ENCODE peak calls at places on chromosomes 2 and 18, in four cellular contexts. One of them, this sample, is unnamed.

GRCh38 chr2:172836386-172837200 is 100.9 kb downstream of the RAPGEF4 start:
- DNase-seq in HCT116: peak
- DNase-seq in prostate gland: no peak
- DNase-seq in endothelial cell of umbilical vein: peak
- DNase-seq in this sample: no peak

GRCh38 chr2:234564719-234565118 is 67.8 kb upstream of the ARL4C start:
- DNase-seq in prostate gland: no peak
- DNase-seq in endothelial cell of umbilical vein: peak
- DNase-seq in HCT116: no peak
- DNase-seq in this sample: no peak

GRCh38 chr2:133523406-133523805 is 44.9 kb downstream of the NCKAP5 start:
- DNase-seq in endothelial cell of umbilical vein: no peak
- DNase-seq in prostate gland: no peak
- DNase-seq in HCT116: no peak
- DNase-seq in this sample: no peak

GRCh38 chr18:54767094-54767493 is 61.2 kb upstream of the RAB27B start:
- DNase-seq in HCT116: no peak
- DNase-seq in endothelial cell of umbilical vein: no peak
- DNase-seq in prostate gland: no peak
- DNase-seq in this sample: peak

GRCh38 chr2:99431587-99432275 is 58.1 kb downstream of the REV1 start:
- DNase-seq in HCT116: no peak
- DNase-seq in prostate gland: no peak
- DNase-seq in endothelial cell of umbilical vein: no peak
- DNase-seq in this sample: no peak

GRCh38 chr18:1657888-1658287 is 753.2 kb downstream of the ADCYAP1 start:
- DNase-seq in endothelial cell of umbilical vein: no peak
- DNase-seq in HCT116: no peak
- DNase-seq in prostate gland: no peak
- DNase-seq in this sample: no peak

GRCh38 chr2:38783586-38783985 is 5.6 kb downstream of the GEMIN6 start:
- DNase-seq in endothelial cell of umbilical vein: no peak
- DNase-seq in prostate gland: no peak
- DNase-seq in HCT116: no peak
- DNase-seq in this sample: no peak

GRCh38 chr2:10120938-10121574 is 1.5 kb upstream of the RRM2 start:
- DNase-seq in HCT116: no peak
- DNase-seq in prostate gland: no peak
- DNase-seq in endothelial cell of umbilical vein: no peak
- DNase-seq in this sample: no peak

GRCh38 chr2:54332386-54332785 is 76.4 kb upstream of the TSPYL6 start:
- DNase-seq in prostate gland: no peak
- DNase-seq in HCT116: no peak
- DNase-seq in endothelial cell of umbilical vein: no peak
- DNase-seq in this sample: no peak

GRCh38 chr2:54329482-54330225 is 73.6 kb upstream of the TSPYL6 start:
- DNase-seq in prostate gland: no peak
- DNase-seq in endothelial cell of umbilical vein: peak
- DNase-seq in HCT116: no peak
- DNase-seq in this sample: no peak

GRCh38 chr2:54331095-54331835 is 75.2 kb upstream of the TSPYL6 start:
- DNase-seq in HCT116: no peak
- DNase-seq in prostate gland: no peak
- DNase-seq in endothelial cell of umbilical vein: no peak
- DNase-seq in this sample: no peak

GRCh38 chr2:54325148-54325547 is 69.1 kb upstream of the TSPYL6 start:
- DNase-seq in prostate gland: no peak
- DNase-seq in HCT116: no peak
- DNase-seq in endothelial cell of umbilical vein: no peak
- DNase-seq in this sample: no peak

DNA sequence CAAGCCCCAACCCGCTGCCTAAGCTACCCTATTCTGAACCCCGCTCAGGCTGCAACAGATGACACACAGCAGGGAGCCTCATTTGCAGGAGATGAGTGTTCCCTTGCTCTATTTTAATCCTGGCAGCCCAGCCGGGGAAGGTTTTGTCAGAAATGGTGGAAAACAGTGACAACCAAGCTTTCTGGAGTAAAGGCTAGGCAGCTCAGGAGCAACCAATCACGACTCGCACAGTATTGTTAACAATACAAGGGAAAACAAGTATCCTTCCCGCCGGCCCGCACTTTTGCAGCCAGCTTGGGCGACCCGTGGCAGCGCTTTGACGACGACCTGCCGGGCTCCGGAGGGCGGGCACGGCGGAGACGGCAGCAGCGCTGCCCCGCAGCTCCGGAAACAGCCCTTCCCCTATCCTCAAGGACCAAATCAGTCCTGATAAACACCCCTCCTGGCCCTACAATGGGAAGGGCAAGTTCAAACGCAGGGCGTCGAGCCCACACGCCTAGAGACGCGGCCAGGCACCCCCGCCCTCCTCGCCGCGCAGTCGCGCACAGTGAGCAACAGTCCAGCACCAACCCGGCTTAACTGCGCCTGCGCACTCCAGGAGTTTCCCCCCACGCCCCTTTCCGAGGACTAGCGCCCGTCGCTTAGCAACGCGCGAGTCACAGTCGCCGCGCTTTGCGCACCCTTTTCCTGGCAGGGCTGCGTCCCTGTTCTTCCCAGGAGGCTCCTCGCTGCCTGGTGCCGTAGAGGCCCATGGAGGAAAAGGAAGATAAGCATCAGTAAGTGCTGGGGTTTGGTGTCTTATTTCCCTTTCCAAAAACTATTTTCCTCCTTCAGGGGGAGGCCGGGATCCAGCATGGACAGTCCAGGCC is 74.4 kb upstream of the TSPYL6 start:
- DNase-seq in HCT116: peak
- DNase-seq in endothelial cell of umbilical vein: peak
- DNase-seq in prostate gland: peak
- DNase-seq in this sample: peak
- TF ChIP-seq POLR2AphosphoS5 in HCT116: peak
- TF ChIP-seq POLR2AphosphoS5 in endothelial cell of umbilical vein: peak
- TF ChIP-seq POLR2AphosphoS5 in prostate gland: peak
- TF ChIP-seq POLR2AphosphoS5 in this sample: peak

DNA sequence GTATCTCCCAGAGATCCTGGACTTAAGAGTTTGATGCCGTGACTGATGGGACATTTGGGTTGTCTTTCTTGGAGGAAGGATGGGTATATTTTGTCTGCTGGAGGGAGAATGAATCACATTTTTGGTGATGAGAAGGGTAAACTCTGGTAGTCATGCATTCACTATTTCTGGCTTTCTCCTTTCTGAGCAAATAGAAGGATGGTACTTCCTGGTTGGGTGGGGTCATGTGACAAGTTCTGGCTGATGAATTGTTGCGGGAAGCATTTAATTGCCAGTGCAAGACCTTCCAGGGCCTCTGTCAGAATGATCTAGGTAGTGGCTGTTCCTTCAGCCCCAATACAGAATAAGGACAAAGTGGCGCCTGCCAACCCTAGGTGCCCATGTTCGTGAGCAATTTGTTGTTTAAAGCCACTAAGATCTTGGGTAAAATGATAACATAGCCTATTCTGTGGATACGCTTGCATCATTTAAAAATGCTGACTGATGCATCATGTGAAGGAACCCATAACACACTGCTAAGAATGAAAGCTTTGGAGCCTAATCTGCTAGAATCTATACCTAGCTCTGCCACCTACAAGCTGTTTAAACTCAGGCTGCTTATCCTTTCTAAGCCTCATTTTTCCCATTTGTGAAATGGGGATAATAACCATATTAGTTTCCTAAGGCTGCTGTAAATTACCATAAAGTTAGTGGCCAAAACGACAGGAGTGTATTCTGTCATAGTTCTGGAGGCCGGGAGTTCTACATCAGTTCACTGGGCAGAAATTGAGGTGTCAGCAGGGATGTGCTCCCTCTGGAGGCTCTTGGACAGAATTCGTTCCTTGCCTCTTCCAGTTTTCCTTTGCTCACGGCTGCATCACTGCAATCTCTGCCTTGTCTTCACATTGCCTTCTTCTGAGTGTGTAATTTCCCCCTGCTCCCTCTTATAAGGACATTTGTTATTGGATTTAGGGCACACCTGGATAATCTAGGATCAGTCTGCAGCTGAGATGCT is 281.3 kb downstream of the AGPS start:
- DNase-seq in endothelial cell of umbilical vein: no peak
- DNase-seq in HCT116: no peak
- DNase-seq in prostate gland: no peak
- DNase-seq in this sample: no peak
- TF ChIP-seq CTCF in endothelial cell of umbilical vein: no peak
- TF ChIP-seq CTCF in HCT116: no peak
- TF ChIP-seq CTCF in prostate gland: no peak
- TF ChIP-seq CTCF in this sample: peak

GRCh38 chr2:218271487-218271797 is 1.1 kb downstream of the PNKD start:
- DNase-seq in HCT116: no peak
- DNase-seq in endothelial cell of umbilical vein: no peak
- DNase-seq in prostate gland: no peak
- DNase-seq in this sample: no peak

GRCh38 chr2:218272531-218273212 is 2.4 kb downstream of the PNKD start:
- DNase-seq in prostate gland: peak
- DNase-seq in HCT116: peak
- DNase-seq in endothelial cell of umbilical vein: peak
- DNase-seq in this sample: peak

GRCh38 chr2:218273908-218274249 is 3.6 kb downstream of the PNKD start:
- DNase-seq in HCT116: no peak
- DNase-seq in prostate gland: no peak
- DNase-seq in endothelial cell of umbilical vein: no peak
- DNase-seq in this sample: no peak

GRCh38 chr2:218270721-218271486 is 585 bp downstream of the PNKD start:
- DNase-seq in endothelial cell of umbilical vein: peak
- DNase-seq in prostate gland: no peak
- DNase-seq in HCT116: no peak
- DNase-seq in this sample: no peak

DNA sequence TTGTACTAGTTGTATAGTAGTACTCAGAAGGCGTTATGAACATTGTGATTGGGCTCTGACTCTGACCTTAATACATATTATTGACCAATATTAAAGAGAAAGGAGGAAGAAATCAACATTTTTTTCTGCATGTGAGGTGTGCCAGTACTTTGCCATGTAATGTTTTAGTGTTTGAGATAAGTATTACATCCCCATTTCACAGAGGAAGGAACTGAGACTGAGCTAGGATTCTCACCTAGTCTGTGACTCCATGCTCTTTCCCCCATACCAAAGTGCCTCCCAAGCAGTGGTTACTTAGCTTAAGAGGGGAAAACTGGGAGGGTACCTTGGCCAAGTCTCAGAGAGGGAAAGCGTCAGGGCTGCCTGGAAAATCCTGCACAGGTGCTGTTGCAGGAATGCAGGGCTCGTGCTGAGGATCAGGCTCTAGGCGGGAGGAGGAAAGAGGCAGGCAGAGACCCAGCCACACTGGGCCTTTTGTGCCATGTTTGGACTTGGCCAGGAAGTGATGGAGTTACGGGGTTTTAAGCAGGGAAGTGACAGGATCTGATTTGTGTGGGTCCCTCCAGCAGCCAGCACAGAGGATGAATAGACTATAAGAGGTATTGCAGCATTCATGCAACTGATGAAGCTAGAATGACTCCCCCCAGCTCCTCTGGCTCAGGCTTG is 1.7 kb downstream of the PNKD start:
- DNase-seq in HCT116: no peak
- DNase-seq in prostate gland: no peak
- DNase-seq in endothelial cell of umbilical vein: no peak
- DNase-seq in this sample: no peak
- H3K27ac ChIP-seq in HCT116: peak
- H3K27ac ChIP-seq in prostate gland: peak
- H3K27ac ChIP-seq in endothelial cell of umbilical vein: no peak
- H3K27ac ChIP-seq in this sample: peak

DNA sequence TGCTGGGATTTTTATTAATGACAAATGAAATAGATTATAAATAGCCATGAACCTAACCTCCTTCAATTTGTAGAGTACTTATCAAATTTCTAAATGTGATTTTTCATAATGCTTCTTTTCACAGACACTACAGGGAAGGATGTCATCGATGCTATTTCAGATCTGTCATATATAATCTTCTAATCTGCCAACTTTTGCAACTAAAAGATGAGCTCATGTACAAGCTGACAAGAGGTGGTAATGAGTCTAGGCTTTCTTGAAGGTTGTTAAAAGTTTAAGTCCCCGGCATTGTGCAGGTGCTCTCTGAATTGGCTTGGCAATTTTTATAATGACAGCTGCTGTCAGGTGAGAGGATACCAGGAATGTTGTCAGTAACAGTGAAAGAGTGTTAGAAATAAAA is 320.4 kb downstream of the LRRTM4 start:
- DNase-seq in prostate gland: no peak
- DNase-seq in HCT116: no peak
- DNase-seq in endothelial cell of umbilical vein: no peak
- DNase-seq in this sample: no peak
- TF ChIP-seq POLR2AphosphoS5 in prostate gland: no peak
- TF ChIP-seq POLR2AphosphoS5 in HCT116: no peak
- TF ChIP-seq POLR2AphosphoS5 in endothelial cell of umbilical vein: no peak
- TF ChIP-seq POLR2AphosphoS5 in this sample: no peak

DNA sequence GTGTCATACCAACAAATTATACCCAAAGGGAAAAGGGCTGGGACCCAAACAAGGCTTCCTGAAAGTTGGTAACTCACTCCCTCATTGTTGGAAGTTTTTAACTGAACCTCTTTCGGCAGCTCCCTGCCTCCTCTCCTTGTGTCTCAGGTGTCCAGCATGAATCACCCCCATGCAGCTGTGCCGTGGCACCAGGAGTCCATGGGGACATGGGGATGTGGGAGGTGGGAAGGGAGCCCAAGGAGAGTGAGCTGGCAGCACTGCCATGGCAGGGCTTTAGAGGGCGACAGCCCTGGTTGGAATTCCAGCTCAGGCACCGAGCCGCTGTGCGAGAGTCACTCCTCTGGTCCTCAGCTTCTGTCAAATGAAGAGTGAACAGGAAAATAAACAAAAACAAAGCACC is 12.5 kb upstream of the GYPC start:
- DNase-seq in endothelial cell of umbilical vein: no peak
- DNase-seq in prostate gland: no peak
- DNase-seq in HCT116: no peak
- DNase-seq in this sample: no peak
- TF ChIP-seq CTCF in endothelial cell of umbilical vein: no peak
- TF ChIP-seq CTCF in prostate gland: no peak
- TF ChIP-seq CTCF in HCT116: no peak
- TF ChIP-seq CTCF in this sample: no peak

GRCh38 chr2:27798476-27798875 is 27.0 kb downstream of the MRPL33 start:
- DNase-seq in HCT116: no peak
- DNase-seq in endothelial cell of umbilical vein: no peak
- DNase-seq in prostate gland: no peak
- DNase-seq in this sample: no peak
- H3K27ac ChIP-seq in HCT116: peak
- H3K27ac ChIP-seq in endothelial cell of umbilical vein: peak
- H3K27ac ChIP-seq in prostate gland: no peak
- H3K27ac ChIP-seq in this sample: peak

GRCh38 chr2:160603771-160604510 is 110.3 kb upstream of the RBMS1 start:
- DNase-seq in prostate gland: no peak
- DNase-seq in endothelial cell of umbilical vein: peak
- DNase-seq in HCT116: no peak
- DNase-seq in this sample: no peak

GRCh38 chr2:160606336-160606735 is 112.7 kb upstream of the RBMS1 start:
- DNase-seq in HCT116: no peak
- DNase-seq in prostate gland: no peak
- DNase-seq in endothelial cell of umbilical vein: no peak
- DNase-seq in this sample: no peak

GRCh38 chr2:160596431-160596830 is 102.8 kb upstream of the RBMS1 start:
- DNase-seq in prostate gland: no peak
- DNase-seq in endothelial cell of umbilical vein: no peak
- DNase-seq in HCT116: no peak
- DNase-seq in this sample: no peak

GRCh38 chr2:160602073-160602472 is 108.5 kb upstream of the RBMS1 start:
- DNase-seq in HCT116: no peak
- DNase-seq in endothelial cell of umbilical vein: no peak
- DNase-seq in prostate gland: no peak
- DNase-seq in this sample: no peak
- TF ChIP-seq POLR2AphosphoS5 in HCT116: no peak
- TF ChIP-seq POLR2AphosphoS5 in endothelial cell of umbilical vein: no peak
- TF ChIP-seq POLR2AphosphoS5 in prostate gland: no peak
- TF ChIP-seq POLR2AphosphoS5 in this sample: no peak